ENCODE peak calls at places on chromosomes 5 and 9, in ten cellular contexts. F, N, U, R, G, Q, S, C, B and W are unnamed samples.

GRCh38 chr9:35374436-35374835 is 115.5 kb upstream of the RUSC2 start:
- DNase-seq in Q (no peak), R (peak; percentile 24), C (no peak), U (no peak), S (no peak), G (no peak), B (no peak), F (no peak), N (no peak), W (no peak)

GRCh38 chr5:138033916-138034315 is 1.0 kb upstream of the FAM13B start:
- DNase-seq in C (no peak), Q (no peak), N (no peak), G (peak; percentile 55), F (peak; percentile 40), B (no peak), S (no peak), U (peak; percentile 91), R (no peak), W (peak; percentile 74)

GRCh38 chr5:96331210-96331609 is 101.8 kb downstream of the PCSK1 start:
- DNase-seq in S (no peak), R (no peak), B (no peak), U (peak; percentile 41), Q (no peak), G (no peak), F (peak; percentile 35), C (no peak), N (peak; percentile 57), W (peak; percentile 38)

GRCh38 chr9:34962530-34962929 is 4.4 kb downstream of the PHF24 start:
- DNase-seq in N (no peak), R (no peak), G (no peak), Q (no peak), F (no peak), S (no peak), U (no peak), C (no peak), B (no peak), W (no peak)

GRCh38 chr5:150395690-150395979 is 17.1 kb downstream of the CD74 start:
- DNase-seq in C (no peak), S (no peak), R (no peak), B (no peak), G (no peak), Q (no peak), U (no peak), N (no peak), F (no peak), W (no peak)

GRCh38 chr5:172496671-172497371 is 42.5 kb upstream of the SH3PXD2B start:
- DNase-seq in S (peak; percentile 60), B (no peak), U (peak; percentile 41), R (no peak), G (peak; percentile 3), Q (peak; percentile 59), F (no peak), C (peak; percentile 35), N (peak; percentile 43), W (peak; percentile 74)

GRCh38 chr5:8611067-8611466 is 742.1 kb downstream of the MTRR start:
- DNase-seq in N (no peak), F (no peak), G (no peak), S (no peak), Q (no peak), B (no peak), R (no peak), C (no peak), U (no peak), W (no peak)

GRCh38 chr9:93582115-93582514 is 5.7 kb downstream of the PHF2 start:
- DNase-seq in B (peak; percentile 9), Q (peak; percentile 35), N (no peak), G (no peak), U (no peak), C (peak; percentile 46), F (no peak), R (no peak), S (no peak), W (no peak)

GRCh38 chr5:174410716-174411512 is 313.5 kb upstream of the MSX2 start:
- DNase-seq in U (no peak), R (no peak), S (no peak), C (no peak), Q (no peak), F (no peak), N (no peak), G (no peak), B (no peak), W (peak; percentile 27)

GRCh38 chr5:141172381-141173204 is at the start of gene PCDHB7:
- DNase-seq in Q (no peak), F (peak; percentile 24), G (no peak), C (no peak), N (peak; percentile 35), R (no peak), B (no peak), U (peak; percentile 15), S (peak; percentile 34), W (peak; percentile 25)

GRCh38 chr9:131405858-131406566 is 12.1 kb downstream of the PRRC2B start:
- DNase-seq in U (no peak), B (no peak), R (no peak), N (no peak), Q (no peak), C (no peak), G (no peak), S (no peak), F (peak; percentile 69), W (no peak)
- H3K4me3 ChIP-seq in U (no peak overlapping the region), B (peak overlapping the region; percentile 47), R (peak overlapping the region; percentile 3), N (no peak overlapping the region), Q (no peak overlapping the region), C (no peak overlapping the region), G (no peak overlapping the region), S (no peak overlapping the region), F (no peak overlapping the region), W (peak overlapping the region; percentile 37)

GRCh38 chr9:109253637-109254284 is 67.1 kb downstream of the EPB41L4B start:
- DNase-seq in B (no peak), S (no peak), U (peak; percentile 75), G (no peak), Q (no peak), R (no peak), N (no peak), F (peak; percentile 93), C (peak; percentile 84), W (peak; percentile 71)
- TF ChIP-seq CTCF in B (no peak), S (no peak), U (no peak), G (peak; percentile 7), Q (no peak), R (no peak), N (no peak), F (peak; percentile 22), C (peak; percentile 28), W (no peak)

GRCh38 chr9:134088064-134088725 is 20.4 kb upstream of the BRD3 start:
- DNase-seq in C (no peak), N (no peak), B (no peak), G (no peak), F (no peak), S (no peak), U (no peak), Q (no peak), R (no peak), W (no peak)
- H3K4me3 ChIP-seq in C (no peak overlapping the region), N (no peak overlapping the region), B (no peak overlapping the region), G (no peak overlapping the region), F (no peak overlapping the region), S (no peak overlapping the region), U (no peak overlapping the region), Q (no peak overlapping the region), R (no peak overlapping the region), W (no peak overlapping the region)

GRCh38 chr9:98538203-98538602 is 170.5 kb downstream of the GABBR2 start:
- DNase-seq in R (no peak), F (no peak), N (no peak), Q (no peak), S (no peak), C (no peak), G (no peak), U (no peak), B (no peak), W (no peak)

GRCh38 chr9:98539954-98540353 is 168.8 kb downstream of the GABBR2 start:
- DNase-seq in F (no peak), S (no peak), Q (peak; percentile 28), N (no peak), U (no peak), R (no peak), B (no peak), C (no peak), G (no peak), W (no peak)

GRCh38 chr9:98538626-98539031 is 170.1 kb downstream of the GABBR2 start:
- DNase-seq in G (no peak), B (no peak), C (no peak), U (peak; percentile 49), Q (peak; percentile 39), N (no peak), S (no peak), R (peak; percentile 48), F (no peak), W (peak; percentile 23)

GRCh38 chr9:98533866-98534265 is 174.9 kb downstream of the GABBR2 start:
- DNase-seq in U (no peak), G (no peak), R (no peak), B (no peak), Q (no peak), F (no peak), C (no peak), N (no peak), S (no peak), W (no peak)

DNA sequence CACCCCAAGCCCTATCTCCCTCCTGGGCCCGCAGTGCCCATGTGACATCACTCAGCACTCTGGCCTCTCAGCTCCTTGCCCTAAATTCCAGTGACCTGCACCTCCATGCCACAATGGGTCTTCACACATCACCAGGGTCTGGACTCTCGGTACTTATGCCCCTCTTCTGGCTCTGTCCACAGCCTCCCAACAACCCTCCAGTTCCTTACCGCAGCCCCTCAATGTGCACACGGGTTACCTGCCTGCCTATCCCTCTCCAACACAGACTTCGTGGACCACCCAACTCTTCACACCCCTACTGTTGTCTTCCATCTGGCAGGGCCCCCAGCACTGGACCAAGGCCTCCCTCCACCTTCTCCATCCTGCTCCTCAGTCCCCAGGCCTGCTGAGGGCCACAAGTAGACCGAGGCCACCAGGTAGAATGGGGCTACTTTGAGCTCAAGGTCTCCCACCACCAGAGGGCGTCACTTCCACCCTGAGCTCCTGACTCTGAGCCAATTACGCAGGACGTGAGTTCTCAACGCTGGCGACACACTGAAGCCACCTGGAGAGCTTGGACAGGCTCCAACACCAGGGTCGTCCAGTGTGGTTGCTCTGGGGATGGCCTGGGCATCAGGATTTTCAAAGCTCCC is 172.1 kb downstream of the GABBR2 start:
- DNase-seq in S (no peak), N (no peak), U (no peak), G (no peak), R (no peak), C (no peak), Q (peak; percentile 42), B (no peak), F (no peak), W (no peak)
- TF ChIP-seq CTCF in S (no peak), N (peak; percentile 14), U (peak; percentile 13), G (peak; percentile 19), R (peak; percentile 42), C (peak; percentile 52), Q (no peak), B (no peak), F (peak; percentile 20), W (peak; percentile 12)

GRCh38 chr5:50710838-50711237 is 44.4 kb downstream of the PARP8 start:
- DNase-seq in G (no peak), F (no peak), N (no peak), U (no peak), S (no peak), R (no peak), C (no peak), B (no peak), Q (no peak), W (peak; percentile 2)
- H3K4me3 ChIP-seq in G (no peak overlapping the region), F (no peak overlapping the region), N (no peak overlapping the region), U (no peak overlapping the region), S (no peak overlapping the region), R (no peak overlapping the region), C (no peak overlapping the region), B (peak overlapping the region; percentile 25), Q (no peak overlapping the region), W (no peak overlapping the region)

GRCh38 chr9:128836509-128837145 is 7.0 kb upstream of the SPOUT1 start:
- DNase-seq in Q (no peak), B (no peak), C (no peak), R (no peak), S (no peak), N (no peak), G (no peak), U (no peak), F (no peak), W (no peak)
- TF ChIP-seq CTCF in Q (no peak), B (no peak), C (no peak), R (no peak), S (no peak), N (no peak), G (no peak), U (no peak), F (no peak), W (no peak)